ENCODE peak calls at places on chromosomes 2 and 18, in four cellular contexts. N, Q, X and L are unnamed samples.
A peak's percentile ranks its signal among the peaks of the same experiment; 100 is the strongest.

GRCh38 chr2:50901510-50901909 is 130.4 kb downstream of the NRXN1 start:
- DNase-seq in N (no peak), Q (no peak), X (no peak), L (no peak)

GRCh38 chr2:238007924-238008323 is 41.1 kb downstream of the UBE2F start:
- DNase-seq in N (no peak), Q (no peak), X (no peak), L (no peak)

GRCh38 chr18:45962461-45962860 is 4.7 kb downstream of the EPG5 start:
- DNase-seq in N (peak; percentile 45), Q (peak; percentile 30), X (peak; percentile 16), L (no peak)

GRCh38 chr2:23377772-23378171 is 7.2 kb upstream of the KLHL29 start:
- DNase-seq in N (no peak), Q (no peak), X (no peak), L (no peak)

GRCh38 chr2:100260712-100261620 is 61.3 kb downstream of the LONRF2 start:
- DNase-seq in N (peak; percentile 60), Q (no peak), X (peak; percentile 82), L (peak; percentile 79)

GRCh38 chr2:182672471-182673165 is 43.4 kb upstream of the DNAJC10 start:
- DNase-seq in N (no peak), Q (no peak), X (no peak), L (no peak)

GRCh38 chr2:27489118-27489497 is 435 bp downstream of the IFT172 start:
- DNase-seq in N (peak; percentile 44), Q (no peak), X (peak; percentile 34), L (no peak)

GRCh38 chr2:127305985-127306585 is 12.1 kb upstream of the ERCC3 start:
- DNase-seq in N (no peak), Q (no peak), X (no peak), L (no peak)

GRCh38 chr2:168519534-168520308 is 63.6 kb downstream of the CERS6 start:
- DNase-seq in N (no peak), Q (no peak), X (no peak), L (no peak)

GRCh38 chr2:3126686-3127278 is 250.8 kb downstream of the EIPR1 start:
- DNase-seq in N (no peak), Q (no peak), X (no peak), L (no peak)

GRCh38 chr2:177543007-177543760 is 150.6 kb downstream of the AGPS start:
- DNase-seq in N (no peak), Q (no peak), X (no peak), L (no peak)

GRCh38 chr2:73830871-73831401 is 2.2 kb downstream of the STAMBP start:
- DNase-seq in N (no peak), Q (no peak), X (no peak), L (no peak)

GRCh38 chr2:219331560-219332213 is 857 bp downstream of the RESP18 start:
- DNase-seq in N (no peak), Q (no peak), X (peak; percentile 58), L (no peak)

GRCh38 chr18:76449110-76449453 is 46.0 kb downstream of the ZNF516 start:
- DNase-seq in N (no peak), Q (no peak), X (no peak), L (no peak)

GRCh38 chr2:20050104-20050711 is 1.2 kb downstream of the LAPTM4A start:
- DNase-seq in N (peak; percentile 18), Q (peak; percentile 49), X (peak; percentile 80), L (no peak)

GRCh38 chr2:223054193-223054781 is 2.3 kb downstream of the KCNE4 start:
- DNase-seq in N (no peak), Q (no peak), X (no peak), L (no peak)

GRCh38 chr18:22432672-22433137 is 15.0 kb upstream of the CTAGE1 start:
- DNase-seq in N (no peak), Q (no peak), X (peak; percentile 72), L (no peak)

DNA sequence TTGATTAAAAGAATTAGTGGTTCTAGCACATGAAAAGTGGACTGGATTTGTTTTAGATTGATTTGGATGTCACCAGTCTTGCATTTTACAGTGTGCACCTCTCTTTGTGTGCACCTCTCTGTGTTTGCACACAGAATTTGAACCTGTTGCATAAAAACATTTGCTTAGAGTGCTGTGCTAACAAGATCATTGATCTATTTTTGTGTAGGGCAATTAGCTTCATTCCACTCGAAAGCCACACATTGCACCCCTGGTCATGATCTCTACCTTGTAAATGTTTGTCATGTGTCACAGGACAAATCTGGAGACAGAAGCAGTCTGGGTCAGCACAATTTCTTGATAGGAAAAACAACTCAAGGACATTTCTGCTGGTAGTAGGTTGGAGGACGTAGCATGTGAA is 258.7 kb upstream of the LINC00305 start:
- DNase-seq in N (no peak), Q (no peak), X (no peak), L (no peak)
- TF ChIP-seq BRCA1 in N (no peak), Q (no peak), X (no peak), L (no peak)

GRCh38 chr18:26579941-26580618 is 31.7 kb upstream of the KCTD1 start:
- DNase-seq in N (peak; percentile 15), Q (no peak), X (no peak), L (no peak)
- TF ChIP-seq SRF in N (no peak), Q (no peak), X (no peak), L (no peak)

GRCh38 chr2:172420096-172420671 is 7.2 kb upstream of the ITGA6 start:
- DNase-seq in N (no peak), Q (no peak), X (no peak), L (no peak)

GRCh38 chr2:172416447-172417058 is 10.8 kb upstream of the ITGA6 start:
- DNase-seq in N (no peak), Q (no peak), X (no peak), L (no peak)

GRCh38 chr2:172412996-172413492 is 14.3 kb upstream of the ITGA6 start:
- DNase-seq in N (no peak), Q (no peak), X (no peak), L (no peak)

DNA sequence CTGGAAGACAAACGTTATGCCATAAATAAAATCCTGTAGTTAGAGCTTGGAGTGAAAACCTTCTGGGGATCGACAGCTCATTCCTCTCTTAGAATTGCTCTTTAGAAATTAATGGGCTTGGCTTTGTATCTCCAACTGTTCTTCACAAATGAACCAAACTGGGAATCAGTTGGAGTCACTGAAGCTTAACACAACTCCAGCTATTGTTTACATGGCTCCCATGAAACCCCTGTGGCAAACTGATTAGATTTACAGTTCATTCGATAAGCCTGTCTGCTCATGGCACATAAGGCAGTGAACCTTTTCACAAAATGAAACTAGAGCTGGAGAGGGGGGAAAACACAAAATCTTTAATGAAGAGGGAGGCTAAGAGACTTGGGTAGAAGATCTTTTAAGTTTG is 11.6 kb upstream of the ITGA6 start:
- DNase-seq in N (no peak), Q (no peak), X (no peak), L (no peak)
- TF ChIP-seq BRCA1 in N (no peak), Q (no peak), X (no peak), L (no peak)

GRCh38 chr18:25630682-25631081 is 278.7 kb upstream of the ZNF521 start:
- DNase-seq in N (no peak), Q (no peak), X (no peak), L (no peak)
- TF ChIP-seq SRF in N (no peak), Q (no peak), X (no peak), L (no peak)

GRCh38 chr18:55286257-55286825 is 301.7 kb downstream of the TCF4 start:
- DNase-seq in N (no peak), Q (no peak), X (no peak), L (no peak)
- TF ChIP-seq BRCA1 in N (no peak), Q (no peak), X (no peak), L (no peak)

GRCh38 chr18:72530622-72531021 is 13.5 kb downstream of the CBLN2 start:
- DNase-seq in N (no peak), Q (no peak), X (no peak), L (no peak)
- TF ChIP-seq SRF in N (no peak), Q (no peak), X (no peak), L (no peak)

GRCh38 chr18:35459997-35460396 is 37.8 kb downstream of the INO80C start:
- DNase-seq in N (no peak), Q (no peak), X (no peak), L (no peak)

GRCh38 chr18:35458271-35458670 is 39.5 kb downstream of the INO80C start:
- DNase-seq in N (peak; percentile 13), Q (no peak), X (no peak), L (no peak)

GRCh38 chr18:35463050-35463449 is 34.7 kb downstream of the INO80C start:
- DNase-seq in N (no peak), Q (no peak), X (peak; percentile 65), L (no peak)

GRCh38 chr18:35458677-35459441 is 38.9 kb downstream of the INO80C start:
- DNase-seq in N (peak; percentile 86), Q (peak; percentile 20), X (peak; percentile 94), L (peak; percentile 55)

DNA sequence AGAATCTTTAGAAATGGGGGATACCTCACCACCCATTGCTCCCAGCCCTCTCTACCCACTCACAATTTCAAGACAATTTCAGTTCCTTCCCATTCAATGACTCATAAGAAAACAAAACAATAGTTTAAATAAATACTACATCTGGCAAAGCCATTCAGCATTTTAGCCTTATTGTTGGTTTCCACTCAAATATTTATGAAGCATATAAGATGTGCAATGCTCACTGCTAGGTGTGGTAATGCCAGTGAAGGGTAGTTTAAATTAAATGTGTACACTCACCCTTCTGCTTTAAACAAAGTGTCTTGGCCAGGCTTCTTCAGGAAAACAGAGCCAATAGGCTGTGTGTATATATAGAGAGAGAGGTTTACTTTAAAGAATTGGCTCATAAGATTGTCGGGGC is 37.0 kb downstream of the INO80C start:
- DNase-seq in N (no peak), Q (no peak), X (no peak), L (no peak)
- TF ChIP-seq BRCA1 in N (no peak), Q (no peak), X (no peak), L (no peak)

GRCh38 chr18:38367473-38367872 is 801.9 kb upstream of the CELF4 start:
- DNase-seq in N (no peak), Q (no peak), X (no peak), L (no peak)

GRCh38 chr18:38362286-38362792 is 796.7 kb upstream of the CELF4 start:
- DNase-seq in N (no peak), Q (no peak), X (no peak), L (no peak)

GRCh38 chr18:38368886-38369285 is 803.3 kb upstream of the CELF4 start:
- DNase-seq in N (no peak), Q (no peak), X (no peak), L (no peak)

GRCh38 chr18:38369772-38370690 is 804.4 kb upstream of the CELF4 start:
- DNase-seq in N (no peak), Q (peak; percentile 12), X (no peak), L (no peak)

GRCh38 chr18:38368246-38368645 is 802.6 kb upstream of the CELF4 start:
- DNase-seq in N (no peak), Q (no peak), X (no peak), L (no peak)
- TF ChIP-seq SRF in N (no peak), Q (no peak), X (no peak), L (no peak)

GRCh38 chr2:129936334-129936934 is 43.0 kb upstream of the RAB6C start:
- DNase-seq in N (peak; percentile 54), Q (no peak), X (peak; percentile 73), L (no peak)
- TF ChIP-seq BRCA1 in N (no peak), Q (no peak), X (no peak), L (no peak)